ENCODE peak calls at places on chromosomes 4 and X, in five cellular contexts. S is ovary, U is tibial nerve, Y is SK-N-SH, V is stomach. X is an unnamed sample.

GRCh38 chrX:104343408-104344129 is 88.8 kb upstream of the ESX1 start:
- DNase-seq in Y (peak), S (no peak), V (peak), U (no peak), X (peak)

GRCh38 chr4:186264660-186265059 is 1.3 kb upstream of the F11 start:
- DNase-seq in Y (no peak), V (no peak), U (no peak), S (no peak), X (no peak)

GRCh38 chr4:8391972-8392371 is 48.6 kb downstream of the ACOX3 start:
- DNase-seq in U (no peak), Y (no peak), S (peak), V (no peak), X (peak)

GRCh38 chr4:173318648-173319211 is 15.4 kb downstream of the HMGB2 start:
- DNase-seq in S (no peak), Y (peak), U (no peak), V (no peak), X (no peak)

GRCh38 chr4:74845834-74846233 is 51.5 kb upstream of the BTC start:
- DNase-seq in U (no peak), Y (no peak), V (no peak), S (no peak), X (no peak)

GRCh38 chr4:148481644-148482043 is 39.4 kb upstream of the NR3C2 start:
- DNase-seq in Y (no peak), U (no peak), S (no peak), V (no peak), X (no peak)

GRCh38 chr4:2712261-2712842 is 43.8 kb downstream of the TNIP2 start:
- DNase-seq in U (no peak), V (no peak), S (peak), Y (no peak), X (no peak)

GRCh38 chrX:49133759-49134158 is 10.2 kb upstream of the GPKOW start:
- DNase-seq in S (no peak), Y (no peak), V (no peak), U (no peak), X (no peak)

GRCh38 chr4:25180524-25181131 is 20.4 kb upstream of the SEPSECS start:
- DNase-seq in U (no peak), V (peak), S (no peak), Y (peak), X (peak)

GRCh38 chr4:86640469-86640868 is 46.4 kb downstream of the PTPN13 start:
- DNase-seq in Y (no peak), V (no peak), S (no peak), U (no peak), X (no peak)

GRCh38 chrX:17656035-17656418 is 81.3 kb upstream of the SCML1 start:
- DNase-seq in V (no peak), Y (peak), S (peak), U (no peak), X (no peak)

GRCh38 chr4:67535280-67535840 is 9.9 kb downstream of the CENPC start:
- DNase-seq in U (no peak), Y (no peak), S (no peak), V (no peak), X (no peak)

GRCh38 chrX:33339219-33339618 is 127.9 kb upstream of the DMD start:
- DNase-seq in V (no peak), U (no peak), S (no peak), Y (no peak), X (no peak)

GRCh38 chr4:106875340-106875739 is 160.8 kb downstream of the DKK2 start:
- DNase-seq in Y (no peak), V (no peak), U (no peak), S (no peak), X (no peak)

GRCh38 chr4:29336851-29337250 is 1383.3 kb upstream of the PCDH7 start:
- DNase-seq in Y (no peak), S (no peak), U (no peak), V (no peak), X (no peak)

GRCh38 chr4:54742636-54743399 is 85.1 kb downstream of the KIT start:
- DNase-seq in U (no peak), S (no peak), Y (no peak), V (no peak), X (no peak)

GRCh38 chr4:139391731-139392130 is 62.2 kb upstream of the RAB33B start:
- DNase-seq in U (no peak), V (no peak), S (no peak), Y (no peak), X (no peak)

GRCh38 chr4:17468638-17469221 is 43.2 kb downstream of the QDPR start:
- DNase-seq in S (peak), Y (peak), V (no peak), U (no peak), X (no peak)

GRCh38 chr4:142976482-142976881 is 130.4 kb upstream of the INPP4B start:
- DNase-seq in V (no peak), U (no peak), S (no peak), Y (no peak), X (no peak)

GRCh38 chr4:182642831-182643230 is 274.4 kb downstream of the DCTD start:
- DNase-seq in U (no peak), V (no peak), Y (peak), S (no peak), X (no peak)

GRCh38 chr4:139085141-139085540 is 69.6 kb downstream of the NOCT start:
- DNase-seq in S (no peak), V (no peak), Y (no peak), U (no peak), X (no peak)

GRCh38 chrX:103187953-103188475 is 26.9 kb upstream of the BEX4 start:
- DNase-seq in U (no peak), Y (no peak), S (no peak), V (no peak), X (no peak)

GRCh38 chr4:825063-825968 is 613 bp downstream of the CPLX1 start:
- DNase-seq in U (no peak), Y (no peak), S (peak), V (no peak), X (peak)

GRCh38 chr4:189305500-189305899 is 635.2 kb upstream of the FRG1 start:
- DNase-seq in Y (peak), U (no peak), S (no peak), V (no peak), X (no peak)

GRCh38 chr4:74316397-74316796 is 8.1 kb downstream of the EPGN start:
- DNase-seq in S (no peak), Y (no peak), V (no peak), U (no peak), X (no peak)

GRCh38 chrX:114532093-114532805 is 51.6 kb upstream of the HTR2C start:
- DNase-seq in U (no peak), V (no peak), S (no peak), Y (no peak), X (no peak)

GRCh38 chrX:154738013-154738738 is 12.7 kb downstream of the GAB3 start:
- DNase-seq in S (peak), U (no peak), V (no peak), Y (no peak), X (peak)

GRCh38 chrX:17682259-17682658 is 55.0 kb upstream of the SCML1 start:
- DNase-seq in U (no peak), Y (no peak), S (no peak), V (no peak), X (no peak)

GRCh38 chrX:39956803-39957394 is 140.9 kb downstream of the BCOR start:
- DNase-seq in V (no peak), Y (no peak), U (no peak), S (no peak), X (no peak)

GRCh38 chrX:39955621-39956020 is 142.1 kb downstream of the BCOR start:
- DNase-seq in V (no peak), Y (no peak), U (no peak), S (no peak), X (no peak)

GRCh38 chrX:39950035-39950688 is 147.6 kb downstream of the BCOR start:
- DNase-seq in U (no peak), V (no peak), Y (no peak), S (no peak), X (no peak)

GRCh38 chrX:39953027-39953426 is 144.7 kb downstream of the BCOR start:
- DNase-seq in V (no peak), U (no peak), Y (no peak), S (no peak), X (no peak)

DNA sequence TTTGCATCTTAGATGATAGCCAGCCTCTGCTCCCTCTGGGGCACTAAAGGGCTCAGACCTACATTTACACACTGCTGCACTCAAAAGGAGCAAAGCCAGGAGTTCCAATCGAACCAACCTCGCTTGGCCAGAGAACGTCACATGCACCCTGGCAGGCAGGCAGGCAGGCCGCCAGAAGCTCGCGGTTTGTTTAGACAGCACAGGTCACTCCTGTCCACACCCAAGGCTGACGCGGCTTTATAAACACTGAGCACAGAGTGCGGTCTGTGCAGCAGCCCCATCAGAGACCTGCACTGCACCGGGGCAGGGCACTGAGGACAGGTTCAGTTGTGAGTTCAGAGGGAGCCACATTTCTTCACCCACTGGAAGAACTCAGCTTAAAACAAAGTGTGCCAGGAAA is 143.9 kb downstream of the BCOR start:
- DNase-seq in S (no peak), Y (no peak), U (peak), V (peak), X (peak)
- TF ChIP-seq EP300 in S (no peak), Y (no peak), U (peak), V (no peak), X (no peak)

DNA sequence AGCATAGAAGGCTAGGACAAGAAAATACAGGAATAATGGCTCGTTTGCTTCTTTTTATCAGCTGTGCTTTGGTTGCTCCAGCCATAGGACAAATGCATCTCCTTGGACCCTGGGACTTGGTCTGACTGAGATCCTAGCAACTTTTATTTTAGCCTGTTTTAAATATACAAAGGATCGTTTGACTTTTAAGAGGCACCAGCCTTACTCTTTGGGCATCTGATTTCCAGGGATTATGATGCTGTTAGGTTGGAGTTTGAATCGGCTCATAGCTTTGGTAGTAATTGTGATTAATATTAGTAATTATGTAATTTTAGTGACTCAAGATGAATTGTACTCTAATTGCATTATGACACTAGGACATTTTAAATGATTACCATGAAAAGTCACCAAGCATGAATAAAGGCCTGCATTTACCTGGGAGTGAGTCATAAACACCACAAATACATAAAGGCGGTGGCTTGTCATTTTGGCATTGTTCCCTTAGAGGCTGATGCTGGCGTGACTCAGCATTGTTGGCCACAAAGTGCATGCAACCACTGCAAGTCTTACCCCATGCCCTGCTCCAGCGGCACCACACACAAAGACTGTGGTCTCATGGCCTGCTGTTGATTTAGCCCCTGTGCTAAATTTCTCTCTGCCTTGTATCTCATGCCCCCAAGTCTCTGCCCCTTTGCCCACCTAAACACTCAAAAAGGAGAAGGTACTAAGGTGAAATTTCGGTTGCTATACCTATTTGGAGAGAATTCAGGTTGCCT is 12.4 kb downstream of the GPAT3 start:
- DNase-seq in S (no peak), Y (no peak), U (no peak), V (peak), X (peak)
- TF ChIP-seq EP300 in S (no peak), Y (peak), U (peak), V (no peak), X (no peak)

GRCh38 chr4:81335221-81335912 is 120.3 kb upstream of the PRKG2 start:
- DNase-seq in U (no peak), Y (no peak), S (no peak), V (no peak), X (no peak)

GRCh38 chr4:81326581-81326980 is 111.6 kb upstream of the PRKG2 start:
- DNase-seq in U (no peak), S (no peak), V (no peak), Y (no peak), X (no peak)

DNA sequence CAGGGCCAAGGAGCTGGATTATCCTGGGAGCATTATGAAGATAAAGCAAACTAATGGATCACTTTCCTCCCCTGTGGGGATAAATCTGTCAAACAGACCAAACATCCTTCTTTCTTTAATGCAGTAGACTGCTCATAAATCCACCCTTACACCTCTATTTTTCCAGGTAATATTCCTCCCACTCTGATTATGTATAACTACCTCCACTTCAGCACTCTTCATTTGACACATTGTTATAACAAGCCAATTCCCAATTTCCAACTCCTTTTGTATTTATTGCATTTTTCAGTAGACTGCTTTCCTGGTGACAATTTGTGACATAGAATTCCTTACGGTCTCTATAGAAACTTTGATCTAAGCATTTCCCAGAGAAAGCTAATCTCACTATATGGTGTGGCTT is 115.0 kb upstream of the PRKG2 start:
- DNase-seq in U (no peak), V (no peak), S (no peak), Y (no peak), X (no peak)
- TF ChIP-seq EP300 in U (no peak), V (no peak), S (no peak), Y (no peak), X (no peak)

DNA sequence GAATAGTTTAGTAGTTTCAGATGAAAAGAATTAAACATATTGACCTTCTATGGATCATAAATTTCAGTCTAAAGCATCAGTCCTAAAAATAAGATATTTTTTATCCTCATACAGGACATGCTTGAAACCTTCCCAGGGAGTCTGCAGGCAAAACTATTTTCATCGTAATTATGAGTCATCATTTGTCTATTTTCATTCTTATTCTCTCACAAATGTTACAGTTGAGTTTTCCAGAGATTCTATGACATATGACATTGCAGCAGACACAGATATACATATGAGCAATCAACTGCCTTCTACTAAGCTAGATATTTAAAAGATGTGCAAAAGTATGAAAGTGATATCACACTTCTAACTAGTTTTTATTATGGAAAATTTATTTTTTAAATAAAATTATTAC is 398.0 kb downstream of the MAGEB5 start:
- DNase-seq in S (no peak), V (no peak), U (no peak), Y (no peak), X (no peak)
- TF ChIP-seq EP300 in S (no peak), V (no peak), U (no peak), Y (no peak), X (no peak)

GRCh38 chrX:87736576-87736975 is 219.0 kb downstream of the KLHL4 start:
- DNase-seq in Y (no peak), V (no peak), U (no peak), S (no peak), X (no peak)
- TF ChIP-seq EP300 in Y (no peak), V (no peak), U (no peak), S (no peak), X (no peak)

DNA sequence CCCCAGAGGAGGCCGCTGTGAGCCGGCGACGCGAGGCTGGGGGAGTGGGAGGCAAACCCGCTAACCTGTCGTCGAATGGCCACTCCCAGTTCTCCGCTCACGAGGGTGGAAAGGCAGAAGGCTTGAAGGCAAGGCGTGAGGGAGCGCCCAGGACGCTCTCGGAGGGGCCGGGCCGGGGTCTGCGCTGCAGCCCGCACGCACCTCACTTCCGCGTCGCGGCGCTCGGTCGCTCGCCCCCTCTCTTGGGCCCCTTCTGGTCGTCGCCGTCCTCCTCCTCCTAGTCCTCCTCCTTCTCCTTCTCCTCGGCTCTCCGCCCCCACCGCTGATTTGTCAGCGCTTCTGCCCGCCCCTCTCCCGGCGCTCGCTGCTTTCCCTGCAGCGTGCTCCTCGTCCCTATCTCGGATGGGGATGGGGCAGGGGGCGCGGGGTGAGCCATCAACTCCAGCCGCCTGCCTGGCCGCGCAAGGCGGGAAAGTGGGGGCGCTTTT is at the start of gene SNCA:
- DNase-seq in S (peak), V (peak), Y (peak), U (peak), X (peak)
- TF ChIP-seq EP300 in S (no peak), V (no peak), Y (no peak), U (peak), X (no peak)

GRCh38 chrX:86014421-86014820 is 32.9 kb downstream of the CHM start:
- DNase-seq in V (no peak), S (no peak), Y (no peak), U (no peak), X (peak)

GRCh38 chrX:86016189-86016588 is 31.2 kb downstream of the CHM start:
- DNase-seq in S (no peak), U (no peak), V (no peak), Y (no peak), X (no peak)

GRCh38 chrX:86012188-86012587 is 35.2 kb downstream of the CHM start:
- DNase-seq in U (no peak), V (no peak), S (no peak), Y (no peak), X (no peak)

GRCh38 chrX:86013792-86014191 is 33.6 kb downstream of the CHM start:
- DNase-seq in S (no peak), Y (no peak), U (no peak), V (no peak), X (no peak)
- TF ChIP-seq EP300 in S (no peak), Y (no peak), U (no peak), V (no peak), X (no peak)

DNA sequence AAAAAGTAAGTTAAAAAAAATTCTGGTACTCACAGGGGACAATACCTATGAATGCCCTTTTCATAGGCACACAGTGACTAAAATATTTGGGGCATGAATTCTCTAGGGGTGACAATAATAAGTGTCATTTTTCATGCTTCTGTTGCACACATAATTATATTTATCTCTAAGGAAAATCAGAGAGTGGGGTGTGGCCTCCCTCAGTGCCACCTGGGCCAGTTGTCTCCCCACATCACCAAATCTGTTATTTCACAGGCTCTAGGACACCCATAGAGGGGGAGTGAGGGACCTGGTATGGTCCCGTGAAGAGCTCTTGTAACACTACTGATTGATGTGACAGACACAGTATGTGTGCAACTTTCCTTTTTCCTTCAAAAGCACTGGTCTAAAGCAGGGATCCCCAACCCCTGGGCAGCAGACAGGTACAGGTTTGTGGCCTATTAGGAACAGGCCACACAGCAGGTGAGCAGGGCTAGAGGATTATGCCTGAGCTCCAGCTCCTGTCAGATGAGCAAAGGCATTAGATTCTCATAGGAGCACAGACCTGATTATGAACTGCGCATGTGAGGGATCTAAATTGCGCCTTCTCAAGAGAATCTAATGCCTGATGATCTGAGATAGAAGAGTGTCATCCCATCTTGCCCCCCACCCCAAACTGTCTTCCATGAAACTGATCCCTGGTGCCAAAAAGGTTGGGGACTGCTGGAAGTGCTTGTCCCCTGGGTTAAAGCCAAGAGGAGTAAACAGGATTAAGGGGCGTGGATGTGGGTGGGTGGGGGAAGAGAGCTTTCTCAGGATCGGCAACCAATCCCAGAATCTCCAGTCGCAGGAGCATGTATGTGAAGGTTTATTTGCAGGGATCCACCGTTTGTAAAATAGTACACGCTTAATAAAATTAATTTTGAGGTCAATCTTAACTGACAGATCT is 850 bp downstream of the SLC9B1 start:
- DNase-seq in S (peak), U (no peak), V (no peak), Y (peak), X (peak)
- TF ChIP-seq EP300 in S (no peak), U (no peak), V (no peak), Y (no peak), X (no peak)

GRCh38 chr4:151099226-151099975 is at the start of gene RPS3A:
- DNase-seq in S (peak), U (peak), Y (peak), V (peak), X (peak)
- TF ChIP-seq EP300 in S (no peak), U (peak), Y (no peak), V (no peak), X (no peak)